ENCODE peak calls at places on chromosomes 6 and 20, in ten cellular contexts. T is stomach, L is heart left ventricle, C is esophagus squamous epithelium, N is breast epithelium, F is ovary, R is vagina, G is gastrocnemius medialis, E is transverse colon, W is IMR-90. D is an unnamed sample.

GRCh38 chr6:85920782-85921181 is 278.1 kb upstream of the SYNCRIP start:
- DNase-seq in T (peak; percentile 34), L (no peak), C (no peak), N (peak; percentile 63), F (no peak), R (no peak), G (no peak), E (no peak), W (no peak), D (no peak)

GRCh38 chr6:89925826-89926225 is 31.6 kb downstream of the GJA10 start:
- DNase-seq in T (no peak), L (no peak), C (no peak), N (no peak), F (no peak), R (no peak), G (no peak), E (no peak), W (peak; percentile 21), D (no peak)

GRCh38 chr6:118630067-118630466 is 21.3 kb downstream of the CEP85L start:
- DNase-seq in T (no peak), L (no peak), C (no peak), N (no peak), F (no peak), R (no peak), G (no peak), E (no peak), W (no peak), D (no peak)

GRCh38 chr6:121055572-121056163 is 278.6 kb downstream of the TBC1D32 start:
- DNase-seq in T (no peak), L (no peak), C (no peak), N (no peak), F (no peak), R (no peak), G (no peak), E (no peak), W (peak; percentile 52), D (no peak)

GRCh38 chr6:6645266-6645917 is 56.9 kb downstream of the LY86 start:
- DNase-seq in T (no peak), L (no peak), C (no peak), N (no peak), F (no peak), R (no peak), G (no peak), E (no peak), W (no peak), D (no peak)

GRCh38 chr6:96227135-96227534 is 211.4 kb downstream of the FUT9 start:
- DNase-seq in T (no peak), L (no peak), C (no peak), N (no peak), F (no peak), R (no peak), G (no peak), E (no peak), W (no peak), D (no peak)

GRCh38 chr6:99349620-99350141 is at the start of gene FAXC:
- DNase-seq in T (peak; percentile 70), L (no peak), C (no peak), N (no peak), F (peak; percentile 31), R (no peak), G (no peak), E (peak; percentile 29), W (peak; percentile 14), D (peak; percentile 30)

GRCh38 chr20:17674722-17675518 is 7.1 kb downstream of the RRBP1 start:
- DNase-seq in T (no peak), L (no peak), C (no peak), N (no peak), F (no peak), R (no peak), G (peak; percentile 47), E (no peak), W (peak; percentile 67), D (peak; percentile 60)

GRCh38 chr6:158500016-158500735 is 59.7 kb upstream of the TMEM181 start:
- DNase-seq in T (no peak), L (no peak), C (no peak), N (no peak), F (no peak), R (no peak), G (no peak), E (no peak), W (peak; percentile 59), D (no peak)

GRCh38 chr6:157984686-157985225 is 3.1 kb downstream of the SYNJ2 start:
- DNase-seq in T (no peak), L (no peak), C (no peak), N (peak; percentile 45), F (no peak), R (no peak), G (no peak), E (no peak), W (no peak), D (no peak)

DNA sequence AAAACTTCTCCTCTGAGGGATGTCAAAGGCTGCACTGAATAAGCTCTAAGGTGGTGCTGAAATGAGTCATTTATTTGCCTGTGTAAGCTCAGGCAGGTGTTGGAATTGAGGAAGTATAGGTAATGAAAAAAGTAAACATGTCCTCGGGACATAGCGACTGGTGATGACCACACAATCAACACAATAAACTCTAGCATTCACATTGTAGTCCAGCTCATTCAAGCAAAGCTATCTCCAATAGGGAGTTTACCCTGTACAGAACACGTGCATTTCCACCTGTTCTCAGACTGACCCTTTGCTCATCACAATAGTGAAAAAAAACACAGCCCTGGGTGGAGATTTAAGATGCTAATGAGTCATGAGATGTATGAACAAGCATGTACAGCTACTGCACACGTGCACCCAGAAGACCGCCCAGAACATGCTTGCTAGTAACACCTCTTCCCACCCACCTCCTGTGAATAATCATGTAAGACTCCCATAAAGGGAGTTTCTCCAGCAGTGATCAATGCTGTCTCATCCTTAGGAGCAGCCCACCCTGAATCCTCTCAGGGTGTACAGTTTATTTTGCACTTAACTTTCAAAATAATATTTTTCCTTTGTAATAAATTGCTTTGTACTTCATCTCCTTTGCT is 33.0 kb upstream of the POU5F1 start:
- DNase-seq in T (no peak), L (no peak), C (no peak), N (no peak), F (no peak), R (no peak), G (peak; percentile 33), E (peak; percentile 55), W (peak; percentile 71), D (no peak)
- H3K4me1 ChIP-seq in T (peaks cover 30% of the 10 kb centered on the region), L (peaks cover 12% of the 10 kb centered on the region), C (peaks cover 27% of the 10 kb centered on the region), N (peaks cover 11% of the 10 kb centered on the region), F (peaks cover 3% of the 10 kb centered on the region), R (peaks cover 25% of the 10 kb centered on the region), G (peaks cover 22% of the 10 kb centered on the region), E (peaks cover 20% of the 10 kb centered on the region), W (peaks cover 6% of the 10 kb centered on the region), D (peaks cover 10% of the 10 kb centered on the region)

GRCh38 chr20:50844430-50845100 is 49.7 kb downstream of the BCAS4 start:
- DNase-seq in T (peak; percentile 36), L (no peak), C (no peak), N (no peak), F (no peak), R (no peak), G (no peak), E (no peak), W (peak; percentile 87), D (no peak)
- TF ChIP-seq POLR2A in T (no peak), L (no peak), C (no peak), N (no peak), F (no peak), R (no peak), G (no peak), E (no peak), W (no peak), D (no peak)

DNA sequence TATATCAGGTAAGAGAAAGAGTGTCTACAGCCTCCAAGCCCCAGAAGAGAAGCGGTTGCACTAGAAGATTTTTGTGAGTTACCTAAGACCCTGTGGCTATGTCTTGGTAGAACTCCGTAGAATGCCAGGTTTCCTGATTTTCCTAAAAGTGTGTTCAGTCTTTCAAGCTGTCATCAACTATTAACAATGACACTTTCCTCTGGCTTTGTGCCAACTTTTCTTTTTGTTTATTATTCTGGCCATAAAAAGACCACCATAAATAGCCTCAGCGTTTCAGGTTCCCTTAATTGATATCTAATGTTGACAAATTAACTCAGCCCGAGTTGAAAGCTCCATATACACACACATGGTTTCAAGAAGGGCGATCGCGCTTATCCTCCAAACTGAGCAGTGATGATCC is 1.2 kb downstream of the PAK5 start:
- DNase-seq in T (no peak), L (no peak), C (no peak), N (no peak), F (no peak), R (no peak), G (no peak), E (no peak), W (no peak), D (no peak)
- H3K4me3 ChIP-seq in T (no peak overlapping the region), L (no peak overlapping the region), C (no peak overlapping the region), N (peak overlapping the region; percentile 54), F (no peak overlapping the region), R (no peak overlapping the region), G (no peak overlapping the region), E (no peak overlapping the region), W (no peak overlapping the region), D (no peak overlapping the region)

GRCh38 chr6:160999508-160999907 is 7.9 kb downstream of the MAP3K4 start:
- DNase-seq in T (no peak), L (no peak), C (no peak), N (no peak), F (no peak), R (no peak), G (no peak), E (no peak), W (no peak), D (no peak)

GRCh38 chr6:161000632-161001031 is 9.1 kb downstream of the MAP3K4 start:
- DNase-seq in T (no peak), L (no peak), C (no peak), N (no peak), F (no peak), R (no peak), G (no peak), E (no peak), W (no peak), D (no peak)

GRCh38 chr6:160995271-160995670 is 3.7 kb downstream of the MAP3K4 start:
- DNase-seq in T (no peak), L (no peak), C (no peak), N (no peak), F (no peak), R (no peak), G (no peak), E (no peak), W (no peak), D (no peak)

GRCh38 chr6:160996316-160996715 is 4.7 kb downstream of the MAP3K4 start:
- DNase-seq in T (no peak), L (no peak), C (no peak), N (no peak), F (no peak), R (no peak), G (no peak), E (no peak), W (no peak), D (no peak)

DNA sequence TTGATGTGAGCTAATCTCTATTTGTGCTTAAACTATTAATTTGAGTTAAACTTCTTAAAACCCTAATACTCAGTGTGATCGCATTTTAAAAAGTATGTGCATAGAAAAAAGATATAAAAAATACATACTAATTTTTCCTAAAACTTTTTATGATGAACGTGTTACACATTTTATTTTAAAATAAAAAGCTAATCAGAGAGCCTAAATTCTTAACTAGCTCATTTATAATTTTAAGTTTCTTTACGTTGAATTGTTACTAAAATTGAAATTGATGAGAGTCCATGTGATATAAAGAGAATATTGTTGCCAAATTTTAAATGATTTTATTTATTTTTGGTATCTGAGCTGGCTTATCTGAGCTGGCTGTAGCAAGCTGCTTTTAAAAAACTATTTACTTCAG is 6.6 kb downstream of the MAP3K4 start:
- DNase-seq in T (no peak), L (no peak), C (no peak), N (no peak), F (no peak), R (no peak), G (no peak), E (no peak), W (no peak), D (no peak)
- H3K4me1 ChIP-seq in T (peaks cover 19% of the 10 kb centered on the region), L (peaks cover 52% of the 10 kb centered on the region), C (peaks cover 23% of the 10 kb centered on the region), N (no peaks in the 10 kb centered on the region), F (peaks cover 5% of the 10 kb centered on the region), R (peaks cover 63% of the 10 kb centered on the region), G (peaks cover 47% of the 10 kb centered on the region), E (peaks cover 3% of the 10 kb centered on the region), W (no peaks in the 10 kb centered on the region), D (no peaks in the 10 kb centered on the region)

D was measured in adrenal gland.